ENCODE peak calls at places on chromosomes 12 and 14, in nine cellular contexts. N, W, Z, E, Q, G, M, I and C are unnamed samples.

GRCh38 chr14:88535149-88535548 is 19.7 kb downstream of the PTPN21 start:
- DNase-seq in I (no peak), N (no peak), E (no peak), M (no peak), Z (no peak), Q (no peak), W (no peak), G (no peak), C (no peak)

GRCh38 chr14:91228112-91229004 is 16.1 kb downstream of the GPR68 start:
- DNase-seq in E (no peak), Q (peak; percentile 48), N (no peak), Z (peak; percentile 62), W (no peak), M (peak; percentile 83), G (peak; percentile 96), I (peak; percentile 39), C (no peak)

GRCh38 chr12:79681008-79681590 is 9.7 kb downstream of the PAWR start:
- DNase-seq in W (no peak), Z (peak; percentile 56), M (no peak), G (peak; percentile 87), N (no peak), I (peak; percentile 54), Q (no peak), E (no peak), C (no peak)

GRCh38 chr12:89775336-89776005 is 66.8 kb upstream of the ATP2B1 start:
- DNase-seq in M (no peak), Z (no peak), N (no peak), E (no peak), G (no peak), Q (no peak), I (no peak), W (no peak), C (no peak)

GRCh38 chr12:93108958-93109357 is 179.9 kb upstream of the EEA1 start:
- DNase-seq in Z (no peak), W (no peak), G (no peak), E (no peak), M (no peak), I (peak; percentile 64), N (no peak), Q (peak; percentile 37), C (no peak)

GRCh38 chr12:112782921-112783320 is 8.6 kb upstream of the RPH3A start:
- DNase-seq in W (no peak), G (peak; percentile 10), E (no peak), I (no peak), N (no peak), Q (no peak), M (no peak), Z (no peak), C (no peak)

GRCh38 chr12:29415111-29415510 is 34.1 kb upstream of the ERGIC2 start:
- DNase-seq in W (no peak), N (no peak), G (no peak), E (no peak), Z (no peak), I (peak; percentile 58), M (no peak), Q (no peak), C (no peak)

GRCh38 chr12:124703852-124704251 is 136.4 kb upstream of the NCOR2 start:
- DNase-seq in M (no peak), G (no peak), N (no peak), Q (no peak), E (no peak), I (no peak), W (no peak), Z (peak; percentile 41), C (no peak)

GRCh38 chr12:81520064-81520945 is 238.8 kb downstream of the PPFIA2 start:
- DNase-seq in E (no peak), N (no peak), Z (peak; percentile 27), G (no peak), W (no peak), M (no peak), Q (no peak), I (no peak), C (no peak)

GRCh38 chr12:99984271-99985128 is at the start of gene ANKS1B:
- DNase-seq in N (peak; percentile 84), G (no peak), Z (peak; percentile 9), W (peak; percentile 50), M (peak; percentile 33), I (peak; percentile 35), Q (no peak), E (peak; percentile 34), C (peak; percentile 51)

GRCh38 chr14:55846852-55847471 is 267.0 kb downstream of the KTN1 start:
- DNase-seq in I (peak; percentile 49), Z (peak; percentile 50), G (peak; percentile 12), W (no peak), E (no peak), M (no peak), N (no peak), Q (peak; percentile 40), C (no peak)

GRCh38 chr12:103640831-103641230 is 53.8 kb downstream of the STAB2 start:
- DNase-seq in E (no peak), M (no peak), W (no peak), N (no peak), G (no peak), I (no peak), Z (no peak), Q (no peak), C (no peak)

DNA sequence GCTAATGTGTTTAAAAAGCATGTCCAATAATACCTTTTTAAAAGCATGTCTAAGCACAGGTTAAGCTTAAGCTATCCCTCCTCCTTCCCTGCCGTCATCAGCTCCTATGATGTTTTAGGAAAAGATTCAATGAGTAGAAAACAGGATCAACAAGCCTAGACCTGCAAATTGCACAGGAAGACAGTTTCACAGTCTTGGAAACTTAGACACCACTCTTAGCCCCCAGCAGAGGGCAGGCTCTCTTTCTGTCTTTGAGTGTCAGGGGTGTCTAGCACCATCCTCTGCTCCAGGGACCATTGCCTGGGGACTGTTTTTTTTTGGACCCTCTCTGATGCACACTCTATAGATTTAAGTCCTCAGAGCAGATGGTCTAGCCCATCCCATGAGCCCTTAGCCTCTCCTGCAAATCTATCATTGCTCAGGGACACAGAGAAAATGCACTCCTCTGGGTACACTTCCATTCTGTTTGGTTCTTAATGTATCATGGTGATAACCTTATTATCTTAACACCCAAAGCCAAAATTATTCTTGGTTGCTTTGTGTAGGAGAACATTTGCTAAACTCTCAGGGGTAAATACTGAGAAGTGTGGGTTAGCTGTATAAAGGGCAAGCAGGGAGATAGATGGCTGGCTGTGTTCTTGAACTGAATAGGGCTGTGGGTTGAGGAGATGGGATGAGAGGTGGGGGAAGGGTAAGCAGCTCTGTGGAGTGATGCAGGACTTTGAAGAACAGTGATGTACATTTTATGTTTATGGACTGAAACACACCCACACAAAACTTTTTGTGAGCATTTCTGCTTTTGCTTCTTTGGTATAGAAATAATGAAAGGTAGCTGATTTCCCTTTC is 259.9 kb upstream of the DDHD1 start:
- DNase-seq in W (no peak), Z (no peak), Q (no peak), I (peak; percentile 23), N (peak; percentile 3), M (no peak), G (peak; percentile 85), E (no peak), C (no peak)
- TF ChIP-seq CTCF in W (peak; percentile 39), Z (peak; percentile 49), Q (peak; percentile 59), I (peak; percentile 72), N (peak; percentile 50), M (peak; percentile 65), G (peak; percentile 75), E (peak; percentile 45), C (peak; percentile 63)

GRCh38 chr14:105863296-105864108 is 337.1 kb downstream of the TMEM121 start:
- DNase-seq in G (no peak), Q (no peak), E (peak; percentile 5), I (no peak), N (no peak), Z (no peak), W (peak; percentile 14), M (no peak), C (no peak)
- TF ChIP-seq CTCF in G (no peak), Q (no peak), E (no peak), I (no peak), N (no peak), Z (no peak), W (no peak), M (no peak), C (no peak)

GRCh38 chr14:95098984-95099599 is 58.2 kb downstream of the DICER1 start:
- DNase-seq in E (peak; percentile 54), I (peak; percentile 75), Q (peak; percentile 25), G (peak; percentile 58), N (peak; percentile 57), Z (peak; percentile 74), M (no peak), W (peak; percentile 58), C (peak; percentile 49)

GRCh38 chr14:95097385-95097784 is 59.9 kb downstream of the DICER1 start:
- DNase-seq in Q (peak; percentile 21), I (peak; percentile 42), W (no peak), N (no peak), E (no peak), M (no peak), Z (peak; percentile 58), G (no peak), C (no peak)

GRCh38 chr14:95102678-95103039 is 54.7 kb downstream of the DICER1 start:
- DNase-seq in W (no peak), M (no peak), G (no peak), N (no peak), Z (no peak), Q (no peak), I (no peak), E (no peak), C (no peak)

GRCh38 chr14:95104911-95105310 is 52.4 kb downstream of the DICER1 start:
- DNase-seq in W (no peak), Q (no peak), M (no peak), Z (no peak), N (no peak), I (peak; percentile 33), G (no peak), E (no peak), C (no peak)

GRCh38 chr14:95101736-95102677 is 55.3 kb downstream of the DICER1 start:
- DNase-seq in Q (no peak), M (no peak), W (no peak), E (no peak), I (no peak), G (no peak), Z (no peak), N (no peak), C (no peak)
- TF ChIP-seq CTCF in Q (no peak), M (no peak), W (no peak), E (no peak), I (no peak), G (no peak), Z (no peak), N (no peak), C (no peak)

GRCh38 chr14:22898302-22898894 is 15.4 kb downstream of the REM2 start:
- DNase-seq in N (no peak), M (no peak), Z (peak; percentile 57), I (peak; percentile 55), G (peak; percentile 88), E (no peak), Q (no peak), W (no peak), C (no peak)

GRCh38 chr14:22897357-22897756 is 14.3 kb downstream of the REM2 start:
- DNase-seq in M (no peak), Q (no peak), E (no peak), G (no peak), N (no peak), I (no peak), W (no peak), Z (no peak), C (no peak)

GRCh38 chr14:22895402-22895801 is 12.4 kb downstream of the REM2 start:
- DNase-seq in N (no peak), W (no peak), G (no peak), M (no peak), Q (no peak), Z (no peak), E (no peak), I (no peak), C (no peak)

GRCh38 chr14:22896351-22896750 is 13.3 kb downstream of the REM2 start:
- DNase-seq in Z (no peak), Q (no peak), E (no peak), M (no peak), W (no peak), N (no peak), I (no peak), G (no peak), C (no peak)

GRCh38 chr14:22896760-22897159 is 13.7 kb downstream of the REM2 start:
- DNase-seq in G (no peak), Q (no peak), N (no peak), W (no peak), Z (no peak), I (no peak), E (no peak), M (no peak), C (no peak)
- TF ChIP-seq CTCF in G (no peak), Q (no peak), N (no peak), W (no peak), Z (no peak), I (no peak), E (no peak), M (no peak), C (no peak)